ENCODE peak calls at places on chromosome 21, in seven cellular contexts. S is endothelial cell, G is mammary epithelial cell, M is left lung, T is lower leg skin, F is body of pancreas, U is progenitor cell of endocrine pancreas. Q is an unnamed sample.

GRCh38 chr21:41596241-41596925 is 88.4 kb upstream of the TMPRSS2 start:
- DNase-seq in S (no peak), G (no peak), M (peak), T (peak), F (no peak), U (no peak), Q (no peak)

GRCh38 chr21:44650265-44650972 is 4.0 kb downstream of the KRTAP12-4 start:
- DNase-seq in S (no peak), G (no peak), M (no peak), T (peak), F (no peak), U (no peak), Q (no peak)

GRCh38 chr21:35202431-35202830 is 153.3 kb upstream of the RUNX1 start:
- DNase-seq in S (no peak), G (peak), M (no peak), T (no peak), F (no peak), U (no peak), Q (no peak)

GRCh38 chr21:33892853-33893252 is 22.8 kb downstream of the ATP5PO start:
- DNase-seq in S (no peak), G (no peak), M (no peak), T (peak), F (no peak), U (no peak), Q (no peak)

GRCh38 chr21:17270234-17270633 is 242.6 kb upstream of the CXADR start:
- DNase-seq in S (no peak), G (peak), M (no peak), T (no peak), F (peak), U (no peak), Q (no peak)

GRCh38 chr21:42570841-42571387 is 57.3 kb downstream of the SLC37A1 start:
- DNase-seq in S (peak), G (no peak), M (peak), T (peak), F (peak), U (peak), Q (peak)

GRCh38 chr21:14080040-14080763 is 130.6 kb downstream of the LIPI start:
- DNase-seq in S (no peak), G (no peak), M (no peak), T (peak), F (no peak), U (no peak), Q (no peak)

GRCh38 chr21:41858466-41859296 is 20.5 kb downstream of the PRDM15 start:
- DNase-seq in S (no peak), G (no peak), M (no peak), T (no peak), F (no peak), U (no peak), Q (no peak)

GRCh38 chr21:14673649-14674048 is 127.5 kb upstream of the SAMSN1 start:
- DNase-seq in S (no peak), G (no peak), M (no peak), T (no peak), F (no peak), U (no peak), Q (no peak)

GRCh38 chr21:36478941-36479340 is 981 bp downstream of the CLDN14 start:
- DNase-seq in S (peak), G (no peak), M (no peak), T (no peak), F (no peak), U (no peak), Q (no peak)
- TF ChIP-seq CTCF in S (no peak), G (no peak), M (no peak), T (no peak), F (no peak), U (peak), Q (no peak)

GRCh38 chr21:36693144-36694040 is 5.5 kb upstream of the SIM2 start:
- DNase-seq in S (peak), G (no peak), M (no peak), T (no peak), F (no peak), U (no peak), Q (no peak)
- TF ChIP-seq CTCF in S (peak), G (no peak), M (no peak), T (no peak), F (no peak), U (peak), Q (no peak)

GRCh38 chr21:25827513-25827912 is 92.7 kb downstream of the GABPA start:
- DNase-seq in S (no peak), G (no peak), M (no peak), T (no peak), F (no peak), U (no peak), Q (no peak)
- TF ChIP-seq CTCF in S (no peak), G (no peak), M (no peak), T (no peak), F (no peak), U (no peak), Q (no peak)

GRCh38 chr21:32888971-32889370 is 117.4 kb upstream of the PAXBP1 start:
- DNase-seq in S (no peak), G (no peak), M (no peak), T (no peak), F (no peak), U (no peak), Q (no peak)

GRCh38 chr21:32884062-32884461 is 112.5 kb upstream of the PAXBP1 start:
- DNase-seq in S (no peak), G (no peak), M (no peak), T (no peak), F (no peak), U (no peak), Q (no peak)

GRCh38 chr21:32889596-32889995 is 118.0 kb upstream of the PAXBP1 start:
- DNase-seq in S (no peak), G (peak), M (no peak), T (no peak), F (no peak), U (no peak), Q (no peak)

GRCh38 chr21:32887026-32887425 is 115.5 kb upstream of the PAXBP1 start:
- DNase-seq in S (no peak), G (no peak), M (no peak), T (no peak), F (no peak), U (no peak), Q (no peak)

GRCh38 chr21:32886339-32886738 is 114.8 kb upstream of the PAXBP1 start:
- DNase-seq in S (no peak), G (no peak), M (no peak), T (no peak), F (no peak), U (no peak), Q (no peak)
- TF ChIP-seq CTCF in S (no peak), G (no peak), M (no peak), T (no peak), F (no peak), U (no peak), Q (no peak)

GRCh38 chr21:28834335-28835238 is 158.1 kb downstream of the LTN1 start:
- DNase-seq in S (no peak), G (no peak), M (no peak), T (no peak), F (no peak), U (no peak), Q (no peak)
- TF ChIP-seq CTCF in S (no peak), G (no peak), M (no peak), T (no peak), F (no peak), U (no peak), Q (no peak)

GRCh38 chr21:46099476-46099875 is 1.6 kb downstream of the COL6A2 start:
- DNase-seq in S (peak), G (no peak), M (peak), T (peak), F (no peak), U (peak), Q (peak)
- TF ChIP-seq CTCF in S (no peak), G (no peak), M (no peak), T (no peak), F (no peak), U (no peak), Q (no peak)

GRCh38 chr21:30268608-30269197 is 14.0 kb downstream of the KRTAP24-1 start:
- DNase-seq in S (no peak), G (no peak), M (no peak), T (no peak), F (no peak), U (no peak), Q (no peak)
- TF ChIP-seq CTCF in S (peak), G (peak), M (no peak), T (no peak), F (no peak), U (peak), Q (no peak)

GRCh38 chr21:27759820-27760219 is 792.9 kb upstream of the ADAMTS5 start:
- DNase-seq in S (no peak), G (no peak), M (no peak), T (no peak), F (no peak), U (no peak), Q (no peak)
- TF ChIP-seq CTCF in S (no peak), G (no peak), M (no peak), T (no peak), F (no peak), U (no peak), Q (no peak)

GRCh38 chr21:21101911-21102310 is 103.7 kb downstream of the NCAM2 start:
- DNase-seq in S (peak), G (no peak), M (no peak), T (no peak), F (no peak), U (no peak), Q (no peak)
- TF ChIP-seq CTCF in S (no peak), G (no peak), M (no peak), T (no peak), F (no peak), U (peak), Q (no peak)

DNA sequence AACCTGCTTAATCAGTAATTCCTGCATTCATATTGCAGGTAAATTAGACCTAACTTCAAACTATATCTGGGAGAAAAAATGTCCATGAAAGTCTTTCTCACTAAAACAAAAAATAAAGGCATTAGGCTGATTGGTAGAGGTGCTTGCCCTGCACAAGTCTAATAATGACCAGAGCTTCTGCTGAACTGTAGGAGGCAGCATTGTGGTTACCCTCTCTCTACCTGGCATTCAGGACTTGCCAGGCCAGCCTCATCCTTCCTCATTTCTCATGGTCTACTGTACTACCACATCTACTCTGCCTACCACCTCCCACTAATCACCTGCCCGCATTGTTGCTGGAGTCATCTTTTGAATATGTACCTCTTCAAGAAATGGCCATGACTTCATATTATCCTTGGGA is 60.8 kb upstream of the KRTAP11-1 start:
- DNase-seq in S (no peak), G (no peak), M (no peak), T (no peak), F (no peak), U (no peak), Q (no peak)
- TF ChIP-seq CTCF in S (no peak), G (no peak), M (no peak), T (no peak), F (no peak), U (no peak), Q (no peak)

Q was measured in natural killer cell.